ENCODE peak calls at places on chromosomes 11 and 22, in six cellular contexts. One of them, this sample, is unnamed.

GRCh38 chr11:61453702-61454101 is 23.8 kb downstream of the SDHAF2 start:
- DNase-seq in C1 segment of cervical spinal cord: no peak
- DNase-seq in neural crest cell: no peak
- DNase-seq in HFF-Myc: no peak
- DNase-seq in left kidney: no peak
- DNase-seq in T-helper 17 cell: no peak
- DNase-seq in this sample: no peak

GRCh38 chr11:75705541-75705940 is 12.1 kb upstream of the MOGAT2 start:
- DNase-seq in C1 segment of cervical spinal cord: no peak
- DNase-seq in neural crest cell: no peak
- DNase-seq in HFF-Myc: no peak
- DNase-seq in left kidney: no peak
- DNase-seq in T-helper 17 cell: no peak
- DNase-seq in this sample: no peak

GRCh38 chr11:8694137-8694536 is 11.5 kb downstream of the RPL27A start:
- DNase-seq in C1 segment of cervical spinal cord: no peak
- DNase-seq in neural crest cell: no peak
- DNase-seq in HFF-Myc: no peak
- DNase-seq in left kidney: no peak
- DNase-seq in T-helper 17 cell: no peak
- DNase-seq in this sample: no peak

GRCh38 chr11:6320411-6321207 is at the start of gene CAVIN3:
- DNase-seq in C1 segment of cervical spinal cord: peak
- DNase-seq in neural crest cell: peak
- DNase-seq in HFF-Myc: no peak
- DNase-seq in left kidney: peak
- DNase-seq in T-helper 17 cell: no peak
- DNase-seq in this sample: peak

GRCh38 chr11:2086239-2087040 is 52.7 kb downstream of the IGF2 start:
- DNase-seq in C1 segment of cervical spinal cord: no peak
- DNase-seq in neural crest cell: no peak
- DNase-seq in HFF-Myc: no peak
- DNase-seq in left kidney: peak
- DNase-seq in T-helper 17 cell: no peak
- DNase-seq in this sample: no peak

GRCh38 chr22:30460147-30460546 is 11.7 kb downstream of the SEC14L3 start:
- DNase-seq in C1 segment of cervical spinal cord: no peak
- DNase-seq in neural crest cell: no peak
- DNase-seq in HFF-Myc: no peak
- DNase-seq in left kidney: no peak
- DNase-seq in T-helper 17 cell: no peak
- DNase-seq in this sample: no peak

GRCh38 chr11:85316967-85317366 is 310.2 kb downstream of the DLG2 start:
- DNase-seq in C1 segment of cervical spinal cord: no peak
- DNase-seq in neural crest cell: no peak
- DNase-seq in HFF-Myc: no peak
- DNase-seq in left kidney: no peak
- DNase-seq in T-helper 17 cell: no peak
- DNase-seq in this sample: no peak

GRCh38 chr22:31826443-31826842 is 72.6 kb downstream of the DEPDC5 start:
- DNase-seq in C1 segment of cervical spinal cord: peak
- DNase-seq in neural crest cell: peak
- DNase-seq in HFF-Myc: no peak
- DNase-seq in left kidney: no peak
- DNase-seq in T-helper 17 cell: no peak
- DNase-seq in this sample: no peak

GRCh38 chr11:73121692-73122091 is 20.4 kb downstream of the FCHSD2 start:
- DNase-seq in C1 segment of cervical spinal cord: no peak
- DNase-seq in neural crest cell: no peak
- DNase-seq in HFF-Myc: no peak
- DNase-seq in left kidney: no peak
- DNase-seq in T-helper 17 cell: no peak
- DNase-seq in this sample: no peak

GRCh38 chr11:23767576-23767975 is 729.3 kb upstream of the LUZP2 start:
- DNase-seq in C1 segment of cervical spinal cord: no peak
- DNase-seq in neural crest cell: no peak
- DNase-seq in HFF-Myc: no peak
- DNase-seq in left kidney: no peak
- DNase-seq in T-helper 17 cell: no peak
- DNase-seq in this sample: no peak

GRCh38 chr11:98566978-98567377 is 453.8 kb upstream of the CNTN5 start:
- DNase-seq in C1 segment of cervical spinal cord: no peak
- DNase-seq in neural crest cell: no peak
- DNase-seq in HFF-Myc: no peak
- DNase-seq in left kidney: no peak
- DNase-seq in T-helper 17 cell: no peak
- DNase-seq in this sample: no peak

GRCh38 chr11:46616551-46617450 is at the start of gene HARBI1:
- DNase-seq in C1 segment of cervical spinal cord: peak
- DNase-seq in neural crest cell: peak
- DNase-seq in HFF-Myc: peak
- DNase-seq in left kidney: peak
- DNase-seq in T-helper 17 cell: peak
- DNase-seq in this sample: peak

GRCh38 chr11:9656864-9657263 is 7.0 kb upstream of the SWAP70 start:
- DNase-seq in C1 segment of cervical spinal cord: no peak
- DNase-seq in neural crest cell: no peak
- DNase-seq in HFF-Myc: no peak
- DNase-seq in left kidney: no peak
- DNase-seq in T-helper 17 cell: no peak
- DNase-seq in this sample: no peak

GRCh38 chr11:134275534-134276395 is at the start of gene GLB1L3:
- DNase-seq in C1 segment of cervical spinal cord: peak
- DNase-seq in neural crest cell: peak
- DNase-seq in HFF-Myc: no peak
- DNase-seq in left kidney: peak
- DNase-seq in T-helper 17 cell: peak
- DNase-seq in this sample: no peak

GRCh38 chr22:37519268-37520195 is at the start of gene CARD10:
- DNase-seq in C1 segment of cervical spinal cord: no peak
- DNase-seq in neural crest cell: no peak
- DNase-seq in HFF-Myc: no peak
- DNase-seq in left kidney: peak
- DNase-seq in T-helper 17 cell: no peak
- DNase-seq in this sample: no peak

GRCh38 chr11:129375731-129376657 is at the start of gene BARX2:
- DNase-seq in C1 segment of cervical spinal cord: peak
- DNase-seq in neural crest cell: peak
- DNase-seq in HFF-Myc: peak
- DNase-seq in left kidney: peak
- DNase-seq in T-helper 17 cell: no peak
- DNase-seq in this sample: peak

GRCh38 chr11:19727246-19727645 is 14.6 kb downstream of the NAV2 start:
- DNase-seq in C1 segment of cervical spinal cord: no peak
- DNase-seq in neural crest cell: no peak
- DNase-seq in HFF-Myc: peak
- DNase-seq in left kidney: peak
- DNase-seq in T-helper 17 cell: no peak
- DNase-seq in this sample: no peak

GRCh38 chr22:20494978-20495860 is at the start of gene KLHL22:
- DNase-seq in C1 segment of cervical spinal cord: peak
- DNase-seq in neural crest cell: peak
- DNase-seq in HFF-Myc: no peak
- DNase-seq in left kidney: peak
- DNase-seq in T-helper 17 cell: no peak
- DNase-seq in this sample: no peak

GRCh38 chr11:130131957-130132850 is 27.4 kb upstream of the ST14 start:
- DNase-seq in C1 segment of cervical spinal cord: no peak
- DNase-seq in neural crest cell: peak
- DNase-seq in HFF-Myc: peak
- DNase-seq in left kidney: peak
- DNase-seq in T-helper 17 cell: peak
- DNase-seq in this sample: peak

GRCh38 chr11:86152006-86152862 is 83.3 kb upstream of the PICALM start:
- DNase-seq in C1 segment of cervical spinal cord: peak
- DNase-seq in neural crest cell: no peak
- DNase-seq in HFF-Myc: no peak
- DNase-seq in left kidney: peak
- DNase-seq in T-helper 17 cell: no peak
- DNase-seq in this sample: no peak

GRCh38 chr11:61173456-61173855 is 12.2 kb upstream of the VPS37C start:
- DNase-seq in C1 segment of cervical spinal cord: no peak
- DNase-seq in neural crest cell: no peak
- DNase-seq in HFF-Myc: no peak
- DNase-seq in left kidney: no peak
- DNase-seq in T-helper 17 cell: no peak
- DNase-seq in this sample: no peak

GRCh38 chr22:37303821-37304274 is 21.5 kb downstream of the CYTH4 start:
- DNase-seq in C1 segment of cervical spinal cord: no peak
- DNase-seq in neural crest cell: no peak
- DNase-seq in HFF-Myc: peak
- DNase-seq in left kidney: no peak
- DNase-seq in T-helper 17 cell: no peak
- DNase-seq in this sample: peak

GRCh38 chr11:78594814-78595213 is 20.1 kb upstream of the NARS2 start:
- DNase-seq in C1 segment of cervical spinal cord: no peak
- DNase-seq in neural crest cell: no peak
- DNase-seq in HFF-Myc: no peak
- DNase-seq in left kidney: no peak
- DNase-seq in T-helper 17 cell: no peak
- DNase-seq in this sample: no peak

This sample was measured in smooth muscle cell of the brain vasculature.